ENCODE peak calls at places on chromosomes 13 and 19, in eight cellular contexts. U is amniotic stem cell; Y is dermis microvascular lymphatic vessel endothelial cell; E is KBM-7; D is effector memory CD4-positive, alpha-beta T cell; B is Calu3; X is epithelial cell of prostate; A is fibroblast of the conjunctiva. H is an unnamed sample.

GRCh38 chr19:42216653-42217521 is 590 bp downstream of the DEDD2 start:
- DNase-seq in Y (no peak), X (no peak), A (no peak), U (no peak), D (no peak), E (peak), B (peak), H (no peak)

GRCh38 chr13:79614519-79614918 is 133.6 kb downstream of the NDFIP2 start:
- DNase-seq in B (no peak), A (no peak), X (no peak), D (no peak), E (no peak), Y (no peak), U (no peak), H (no peak)

GRCh38 chr19:39946532-39946931 is 12.1 kb upstream of the FCGBP start:
- DNase-seq in E (peak), A (no peak), U (no peak), B (no peak), X (no peak), Y (no peak), D (no peak), H (no peak)

GRCh38 chr13:31895687-31896086 is 135.9 kb upstream of the FRY start:
- DNase-seq in A (no peak), B (no peak), E (no peak), Y (no peak), U (no peak), X (no peak), D (no peak), H (no peak)

GRCh38 chr19:18504886-18505610 is 16.8 kb downstream of the ELL start:
- DNase-seq in D (no peak), U (no peak), E (no peak), Y (no peak), A (no peak), X (no peak), B (no peak), H (no peak)

GRCh38 chr13:31927219-31927653 is 104.3 kb upstream of the FRY start:
- DNase-seq in D (no peak), Y (no peak), X (no peak), B (peak), U (no peak), E (no peak), A (no peak), H (no peak)

GRCh38 chr19:50882188-50882587 is 8.9 kb downstream of the KLK2 start:
- DNase-seq in E (no peak), D (no peak), B (no peak), X (no peak), U (no peak), A (no peak), Y (no peak), H (no peak)

GRCh38 chr19:19171821-19172532 is 1.9 kb upstream of the MEF2B start:
- DNase-seq in Y (no peak), E (no peak), D (no peak), X (no peak), U (no peak), B (no peak), A (peak), H (no peak)

GRCh38 chr13:42377640-42378382 is 105.9 kb downstream of the AKAP11 start:
- DNase-seq in X (no peak), A (no peak), D (no peak), Y (no peak), U (no peak), E (peak), B (no peak), H (peak)

GRCh38 chr13:84591444-84591843 is 709.2 kb upstream of the SLITRK1 start:
- DNase-seq in A (no peak), X (no peak), D (no peak), B (no peak), U (no peak), Y (no peak), E (no peak), H (no peak)

GRCh38 chr13:67278230-67278629 is 48.1 kb upstream of the PCDH9 start:
- DNase-seq in Y (no peak), X (no peak), U (no peak), E (no peak), B (no peak), D (no peak), A (peak), H (no peak)

GRCh38 chr19:50358483-50359431 is 6.7 kb downstream of the NAPSA start:
- DNase-seq in A (no peak), X (no peak), Y (no peak), U (no peak), D (peak), E (no peak), B (no peak), H (no peak)

GRCh38 chr19:5445667-5446066 is 9.6 kb upstream of the ZNRF4 start:
- DNase-seq in A (no peak), B (no peak), Y (no peak), E (no peak), U (no peak), X (no peak), D (no peak), H (no peak)

GRCh38 chr13:29976535-29976934 is 126.1 kb upstream of the UBL3 start:
- DNase-seq in A (no peak), D (no peak), Y (no peak), U (no peak), E (no peak), B (no peak), X (no peak), H (no peak)

GRCh38 chr13:50844181-50844875 is 836 bp upstream of the DLEU7 start:
- DNase-seq in E (no peak), Y (no peak), U (no peak), X (no peak), A (no peak), D (no peak), B (no peak), H (no peak)

GRCh38 chr13:51643114-51643881 is 59.0 kb downstream of the WDFY2 start:
- DNase-seq in E (no peak), B (no peak), Y (peak), A (peak), X (peak), D (no peak), U (peak), H (no peak)

GRCh38 chr13:47039106-47039505 is 142.3 kb upstream of the HTR2A start:
- DNase-seq in Y (no peak), A (peak), B (no peak), X (peak), D (no peak), U (no peak), E (no peak), H (no peak)

GRCh38 chr13:45194081-45194939 is 6.5 kb downstream of the KCTD4 start:
- DNase-seq in A (peak), B (no peak), D (no peak), E (no peak), U (no peak), X (no peak), Y (peak), H (no peak)

GRCh38 chr13:113820813-113821651 is 42.8 kb downstream of the GAS6 start:
- DNase-seq in B (no peak), A (peak), E (no peak), X (peak), D (no peak), Y (peak), U (peak), H (no peak)

GRCh38 chr13:99265823-99266426 is 7.7 kb upstream of the GPR18 start:
- DNase-seq in Y (peak), A (peak), X (no peak), B (no peak), E (peak), D (no peak), U (peak), H (no peak)

H was measured in GM19239.